ENCODE peak calls at places on chromosomes 3 and 15, in six cellular contexts. N, P, C, T, A and R are unnamed samples.
A peak's percentile ranks its signal among the peaks of the same experiment; 100 is the strongest.

GRCh38 chr3:69288161-69288895 is 97.6 kb downstream of the FRMD4B start:
- DNase-seq in N (no peak), P (no peak), C (no peak), T (no peak), A (no peak), R (no peak)

GRCh38 chr15:81097116-81097892 is 36.8 kb upstream of the CFAP161 start:
- DNase-seq in N (no peak), P (no peak), C (no peak), T (no peak), A (no peak), R (no peak)

GRCh38 chr3:57597973-57598351 is 818 bp upstream of the ARF4 start:
- DNase-seq in N (no peak), P (no peak), C (peak; percentile 49), T (no peak), A (no peak), R (peak; percentile 73)

GRCh38 chr3:108862865-108863798 is 40.5 kb downstream of the TRAT1 start:
- DNase-seq in N (no peak), P (no peak), C (peak; percentile 93), T (no peak), A (peak; percentile 66), R (peak; percentile 82)

GRCh38 chr3:113018461-113019181 is 27.8 kb downstream of the GTPBP8 start:
- DNase-seq in N (no peak), P (peak; percentile 35), C (peak; percentile 53), T (no peak), A (no peak), R (peak; percentile 57)

GRCh38 chr15:36050899-36051298 is 504.9 kb upstream of the DPH6 start:
- DNase-seq in N (no peak), P (peak; percentile 9), C (no peak), T (no peak), A (no peak), R (no peak)

GRCh38 chr3:134836921-134837320 is 41.9 kb downstream of the EPHB1 start:
- DNase-seq in N (no peak), P (no peak), C (no peak), T (no peak), A (no peak), R (no peak)

GRCh38 chr3:27532931-27533607 is 48.9 kb upstream of the SLC4A7 start:
- DNase-seq in N (no peak), P (peak; percentile 49), C (peak; percentile 70), T (no peak), A (no peak), R (no peak)

GRCh38 chr15:40044717-40045571 is 6.0 kb upstream of the SRP14 start:
- DNase-seq in N (peak; percentile 58), P (peak; percentile 83), C (peak; percentile 57), T (peak; percentile 83), A (peak; percentile 54), R (no peak)

GRCh38 chr15:60340207-60340921 is 57.4 kb downstream of the ANXA2 start:
- DNase-seq in N (no peak), P (peak; percentile 57), C (no peak), T (no peak), A (no peak), R (no peak)

GRCh38 chr3:170476291-170476690 is 57.6 kb downstream of the CLDN11 start:
- DNase-seq in N (peak; percentile 39), P (peak; percentile 39), C (peak; percentile 42), T (no peak), A (no peak), R (no peak)

GRCh38 chr3:51123531-51123930 is 261.6 kb upstream of the MANF start:
- DNase-seq in N (no peak), P (no peak), C (no peak), T (no peak), A (no peak), R (no peak)

GRCh38 chr15:101637549-101638318 is 14.4 kb downstream of the TM2D3 start:
- DNase-seq in N (no peak), P (no peak), C (peak; percentile 80), T (no peak), A (no peak), R (no peak)

GRCh38 chr15:26641144-26641543 is 131.7 kb downstream of the GABRB3 start:
- DNase-seq in N (no peak), P (no peak), C (no peak), T (no peak), A (no peak), R (no peak)

GRCh38 chr3:41975421-41976103 is 13.7 kb upstream of the ULK4 start:
- DNase-seq in N (no peak), P (peak; percentile 32), C (no peak), T (no peak), A (no peak), R (no peak)

GRCh38 chr15:67024322-67024997 is 40.9 kb upstream of the SMAD3 start:
- DNase-seq in N (peak; percentile 5), P (peak; percentile 99), C (peak; percentile 94), T (no peak), A (peak; percentile 70), R (peak; percentile 82)

GRCh38 chr3:151770941-151771340 is 37.2 kb downstream of the AADACL2 start:
- DNase-seq in N (no peak), P (peak; percentile 1), C (peak; percentile 53), T (no peak), A (no peak), R (no peak)

GRCh38 chr3:70531063-70531657 is 218.7 kb upstream of the MDFIC2 start:
- DNase-seq in N (no peak), P (peak; percentile 45), C (peak; percentile 21), T (no peak), A (peak; percentile 26), R (peak; percentile 45)

GRCh38 chr15:26024241-26024640 is 161.1 kb upstream of the ATP10A start:
- DNase-seq in N (no peak), P (no peak), C (no peak), T (no peak), A (no peak), R (no peak)

GRCh38 chr15:44598892-44599291 is 61.9 kb downstream of the EIF3J start:
- DNase-seq in N (no peak), P (peak; percentile 83), C (peak; percentile 23), T (no peak), A (no peak), R (no peak)

GRCh38 chr3:99607151-99607550 is 31.2 kb upstream of the COL8A1 start:
- DNase-seq in N (no peak), P (no peak), C (no peak), T (no peak), A (no peak), R (no peak)

GRCh38 chr3:127760361-127760760 is 62.0 kb downstream of the MGLL start:
- DNase-seq in N (no peak), P (no peak), C (no peak), T (no peak), A (no peak), R (no peak)

GRCh38 chr3:45816544-45816943 is 20.2 kb upstream of the SLC6A20 start:
- DNase-seq in N (no peak), P (peak; percentile 76), C (peak; percentile 48), T (no peak), A (peak; percentile 6), R (no peak)

GRCh38 chr3:62559831-62560445 is 186.6 kb upstream of the FEZF2 start:
- DNase-seq in N (no peak), P (peak; percentile 47), C (peak; percentile 64), T (no peak), A (no peak), R (peak; percentile 57)

GRCh38 chr3:133742351-133743091 is 3.7 kb upstream of the TF start:
- DNase-seq in N (no peak), P (peak; percentile 31), C (peak; percentile 31), T (no peak), A (no peak), R (no peak)

GRCh38 chr3:177410734-177411133 is 213.5 kb upstream of the TBL1XR1 start:
- DNase-seq in N (no peak), P (no peak), C (no peak), T (no peak), A (no peak), R (no peak)

GRCh38 chr15:58475573-58476524 is 44.1 kb downstream of the LIPC start:
- DNase-seq in N (no peak), P (peak; percentile 78), C (peak; percentile 99), T (no peak), A (peak; percentile 76), R (no peak)

GRCh38 chr15:65577129-65577996 is 33.6 kb downstream of the INTS14 start:
- DNase-seq in N (no peak), P (no peak), C (no peak), T (no peak), A (no peak), R (no peak)

GRCh38 chr15:78139564-78139963 is 8.3 kb upstream of the CIB2 start:
- DNase-seq in N (no peak), P (no peak), C (no peak), T (no peak), A (no peak), R (no peak)